ENCODE peak calls at places on chromosomes 5 and 9, in eight cellular contexts. E is RWPE1; K is CD8-positive, alpha-beta T cell; B is endothelial cell; V is epithelial cell of esophagus; X is pancreas; I is cardiac muscle cell; D is nephron progenitor cell. R is an unnamed sample.

GRCh38 chr5:2899311-2899710 is 147.8 kb upstream of the IRX2 start:
- DNase-seq in E (no peak), K (no peak), B (no peak), V (no peak), X (no peak), I (no peak), D (no peak), R (no peak)

GRCh38 chr9:134324359-134325095 is 1.7 kb upstream of the RXRA start:
- DNase-seq in E (peak; percentile 86), K (peak; percentile 38), B (no peak), V (no peak), X (no peak), I (no peak), D (no peak), R (no peak)

GRCh38 chr5:87899109-87900100 is 369.2 kb downstream of the TMEM161B start:
- DNase-seq in E (no peak), K (no peak), B (peak; percentile 23), V (peak; percentile 10), X (no peak), I (no peak), D (peak; percentile 59), R (peak; percentile 5)

GRCh38 chr9:132879443-132880310 is 979 bp downstream of the SPACA9 start:
- DNase-seq in E (peak; percentile 28), K (no peak), B (no peak), V (no peak), X (no peak), I (no peak), D (no peak), R (no peak)

GRCh38 chr9:37582548-37583157 is 6.5 kb upstream of the FBXO10 start:
- DNase-seq in E (peak; percentile 27), K (no peak), B (no peak), V (peak; percentile 79), X (no peak), I (peak; percentile 81), D (no peak), R (no peak)

GRCh38 chr5:173583384-173583783 is 33.1 kb downstream of the BOD1 start:
- DNase-seq in E (no peak), K (no peak), B (no peak), V (no peak), X (no peak), I (no peak), D (no peak), R (no peak)

GRCh38 chr9:69542942-69543704 is 129.0 kb downstream of the APBA1 start:
- DNase-seq in E (no peak), K (no peak), B (no peak), V (no peak), X (no peak), I (no peak), D (peak; percentile 38), R (peak; percentile 63)

GRCh38 chr5:147887925-147888324 is 9.4 kb downstream of the SCGB3A2 start:
- DNase-seq in E (peak; percentile 70), K (no peak), B (no peak), V (peak; percentile 92), X (no peak), I (no peak), D (no peak), R (no peak)

GRCh38 chr9:13607746-13608445 is 328.4 kb upstream of the MPDZ start:
- DNase-seq in E (no peak), K (no peak), B (no peak), V (no peak), X (no peak), I (peak; percentile 27), D (peak; percentile 4), R (no peak)

GRCh38 chr9:134680393-134681060 is 38.9 kb downstream of the COL5A1 start:
- DNase-seq in E (no peak), K (no peak), B (no peak), V (no peak), X (no peak), I (no peak), D (no peak), R (no peak)

GRCh38 chr5:126707080-126707479 is 69.9 kb upstream of the LMNB1 start:
- DNase-seq in E (no peak), K (no peak), B (no peak), V (no peak), X (no peak), I (no peak), D (no peak), R (no peak)

GRCh38 chr5:79255786-79256557 is 20.0 kb downstream of the JMY start:
- DNase-seq in E (peak; percentile 37), K (no peak), B (peak; percentile 70), V (peak; percentile 59), X (peak; percentile 45), I (peak; percentile 55), D (peak; percentile 49), R (peak; percentile 42)

GRCh38 chr9:78694950-78695349 is 398.0 kb downstream of the PSAT1 start:
- DNase-seq in E (no peak), K (no peak), B (no peak), V (no peak), X (no peak), I (no peak), D (no peak), R (no peak)

GRCh38 chr5:133398646-133399081 is 213.7 kb downstream of the FSTL4 start:
- DNase-seq in E (no peak), K (no peak), B (no peak), V (no peak), X (no peak), I (no peak), D (no peak), R (no peak)

GRCh38 chr5:25128606-25129005 is 483.8 kb upstream of the CDH10 start:
- DNase-seq in E (no peak), K (no peak), B (no peak), V (no peak), X (no peak), I (no peak), D (no peak), R (no peak)
- TF ChIP-seq CTCF in E (no peak), K (no peak), B (no peak), V (no peak), X (no peak), I (no peak), D (no peak), R (no peak)

DNA sequence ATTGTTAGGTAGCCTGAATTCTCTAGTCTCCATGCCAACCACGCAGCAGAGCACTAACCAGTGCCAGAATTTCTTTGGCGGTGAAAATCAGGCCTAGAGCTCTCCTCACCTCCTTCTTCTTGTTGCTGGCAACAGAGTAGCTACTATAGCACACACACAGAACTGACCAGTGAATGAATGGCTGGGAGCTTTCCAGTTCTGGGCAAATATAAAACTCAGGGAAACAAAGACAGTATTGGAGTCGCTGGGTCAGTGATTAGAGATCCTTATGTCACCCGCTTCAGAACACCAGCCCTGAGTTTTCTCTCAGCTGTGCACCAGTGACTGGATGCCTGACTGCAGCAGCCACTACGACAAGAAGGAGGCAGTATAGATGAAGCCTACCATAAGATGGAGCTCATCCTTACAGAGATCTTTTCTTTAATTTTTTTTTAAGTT is 26.9 kb upstream of the FEM1C start:
- DNase-seq in E (no peak), K (no peak), B (no peak), V (no peak), X (peak; percentile 42), I (peak; percentile 54), D (no peak), R (peak; percentile 10)
- TF ChIP-seq CTCF in E (no peak), K (no peak), B (no peak), V (no peak), X (no peak), I (no peak), D (no peak), R (no peak)

GRCh38 chr9:28661853-28662252 is 1088.6 kb upstream of the C9orf72 start:
- DNase-seq in E (no peak), K (no peak), B (no peak), V (no peak), X (no peak), I (no peak), D (no peak), R (no peak)
- TF ChIP-seq CTCF in E (no peak), K (no peak), B (no peak), V (no peak), X (no peak), I (no peak), D (no peak), R (no peak)

DNA sequence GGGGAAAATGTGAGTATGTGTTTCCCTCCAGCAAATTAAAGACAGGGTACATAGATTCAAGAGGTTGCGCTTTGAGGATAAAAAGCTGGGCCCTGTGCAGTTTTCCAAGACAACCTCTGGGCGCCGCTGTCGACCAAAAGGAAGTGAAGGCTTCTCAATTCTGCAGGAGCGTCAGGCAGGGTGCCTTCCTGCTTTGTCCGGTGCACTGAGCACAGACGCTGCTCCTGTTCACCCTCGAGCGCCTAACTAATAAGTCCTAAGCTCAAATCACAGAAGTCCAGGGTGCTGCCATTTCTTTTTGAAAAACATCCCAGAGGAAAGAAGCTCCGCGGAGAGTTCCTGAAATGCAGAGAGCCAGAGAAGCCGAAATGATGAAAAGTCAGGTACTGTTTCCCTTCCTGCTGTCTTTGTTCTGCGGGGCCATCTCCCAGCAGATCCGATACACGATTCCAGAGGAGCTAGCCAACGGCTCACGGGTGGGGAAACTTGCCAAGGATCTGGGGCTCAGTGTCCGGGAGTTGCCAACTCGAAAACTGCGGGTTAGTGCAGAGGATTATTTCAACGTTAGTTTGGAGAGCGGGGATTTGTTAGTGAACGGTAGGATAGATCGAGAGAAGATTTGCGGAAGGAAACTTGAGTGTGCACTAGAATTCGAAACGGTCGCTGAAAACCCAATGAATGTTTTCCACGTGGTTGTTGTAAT is at the start of gene PCDHGB1:
- DNase-seq in E (peak; percentile 35), K (no peak), B (peak; percentile 25), V (peak; percentile 38), X (peak; percentile 36), I (peak; percentile 59), D (peak; percentile 38), R (peak; percentile 46)
- TF ChIP-seq CTCF in E (peak; percentile 22), K (no peak), B (no peak), V (peak; percentile 42), X (peak; percentile 17), I (peak; percentile 53), D (peak; percentile 38), R (no peak)

GRCh38 chr5:150124111-150124557 is 31.5 kb downstream of the PDGFRB start:
- DNase-seq in E (no peak), K (no peak), B (no peak), V (no peak), X (no peak), I (no peak), D (no peak), R (no peak)

GRCh38 chr5:150121448-150122157 is 34.0 kb downstream of the PDGFRB start:
- DNase-seq in E (no peak), K (no peak), B (no peak), V (no peak), X (no peak), I (no peak), D (no peak), R (no peak)

GRCh38 chr5:150122536-150123481 is 32.8 kb downstream of the PDGFRB start:
- DNase-seq in E (no peak), K (no peak), B (no peak), V (no peak), X (no peak), I (no peak), D (no peak), R (no peak)

GRCh38 chr5:150120617-150121447 is 34.5 kb upstream of the CSF1R start:
- DNase-seq in E (no peak), K (no peak), B (no peak), V (no peak), X (no peak), I (no peak), D (no peak), R (no peak)

DNA sequence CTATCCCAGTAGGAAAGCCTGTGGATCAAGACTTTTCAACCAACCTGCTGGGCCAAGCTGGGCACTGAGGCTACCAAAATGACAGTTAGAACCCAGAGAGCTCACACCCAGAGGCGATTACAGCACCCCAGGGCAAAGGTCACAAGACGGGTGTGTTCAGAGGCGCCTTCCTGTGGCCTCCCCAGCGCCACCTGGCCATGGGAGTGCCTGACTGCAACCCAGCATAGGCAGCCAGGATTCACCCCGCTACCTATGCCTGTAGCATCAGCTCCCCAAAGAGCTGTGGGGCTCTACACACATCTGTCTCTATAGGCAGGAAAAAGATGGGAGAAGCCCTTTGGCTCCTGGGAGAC is 33.5 kb downstream of the PDGFRB start:
- DNase-seq in E (peak; percentile 59), K (no peak), B (no peak), V (peak; percentile 44), X (no peak), I (no peak), D (no peak), R (no peak)
- TF ChIP-seq CTCF in E (no peak), K (no peak), B (no peak), V (peak; percentile 43), X (no peak), I (peak; percentile 18), D (no peak), R (no peak)